ENCODE peak calls at places on chromosomes 3 and 15, in nine cellular contexts. M is ACHN; U is effector memory CD4-positive, alpha-beta T cell; G is sciatic nerve; K is EH; N is stimulated activated CD4-positive, alpha-beta T cell treated with anti-CD3 and anti-CD28 coated beads, Interleukin-4, amount 100 ng/mL, for 48 hours; R is psoas muscle; Z is NCI-H1092; F is body of pancreas. P is an unnamed sample.

GRCh38 chr15:68550004-68550403 is 28.8 kb upstream of the CORO2B start:
- DNase-seq in M (no peak), U (no peak), G (no peak), K (no peak), N (no peak), R (no peak), Z (no peak), F (no peak), P (no peak)

GRCh38 chr15:45023659-45024320 is 795 bp downstream of the SORD start:
- DNase-seq in M (peak), U (no peak), G (no peak), K (peak), N (no peak), R (no peak), Z (no peak), F (no peak), P (no peak)

GRCh38 chr3:159637895-159638542 is 350.6 kb upstream of the IL12A start:
- DNase-seq in M (peak), U (no peak), G (no peak), K (peak), N (no peak), R (no peak), Z (no peak), F (no peak), P (no peak)

GRCh38 chr3:61594978-61595687 is 33.8 kb downstream of the PTPRG start:
- DNase-seq in M (no peak), U (no peak), G (no peak), K (peak), N (no peak), R (no peak), Z (no peak), F (no peak), P (no peak)

GRCh38 chr15:95284933-95285401 is 1045.5 kb upstream of the NR2F2 start:
- DNase-seq in M (no peak), U (no peak), G (no peak), K (peak), N (no peak), R (no peak), Z (no peak), F (no peak), P (no peak)

GRCh38 chr3:138375446-138375845 is 27.1 kb downstream of the MRAS start:
- DNase-seq in M (no peak), U (no peak), G (peak), K (no peak), N (no peak), R (no peak), Z (no peak), F (no peak), P (no peak)

GRCh38 chr3:141366285-141367037 is 1.8 kb upstream of the ZBTB38 start:
- DNase-seq in M (peak), U (no peak), G (no peak), K (peak), N (no peak), R (no peak), Z (no peak), F (peak), P (no peak)

GRCh38 chr3:190182418-190183043 is 61.8 kb upstream of the P3H2 start:
- DNase-seq in M (no peak), U (no peak), G (no peak), K (peak), N (no peak), R (no peak), Z (no peak), F (no peak), P (no peak)

GRCh38 chr3:113648524-113648923 is 47.9 kb downstream of the USF3 start:
- DNase-seq in M (no peak), U (no peak), G (no peak), K (no peak), N (no peak), R (no peak), Z (no peak), F (no peak), P (no peak)

GRCh38 chr3:70298385-70298784 is 14.1 kb downstream of the MDFIC2 start:
- DNase-seq in M (no peak), U (no peak), G (no peak), K (peak), N (no peak), R (no peak), Z (no peak), F (no peak), P (no peak)

GRCh38 chr3:115251509-115251908 is 104.4 kb upstream of the ZBTB20 start:
- DNase-seq in M (no peak), U (no peak), G (no peak), K (no peak), N (no peak), R (no peak), Z (no peak), F (no peak), P (no peak)

GRCh38 chr3:111577798-111578685 is 17.1 kb downstream of the ZBED2 start:
- DNase-seq in M (peak), U (no peak), G (no peak), K (peak), N (no peak), R (no peak), Z (no peak), F (no peak), P (no peak)

GRCh38 chr15:63514533-63514943 is 10.1 kb downstream of the USP3 start:
- DNase-seq in M (no peak), U (no peak), G (no peak), K (peak), N (no peak), R (no peak), Z (no peak), F (peak), P (no peak)

GRCh38 chr15:63405159-63405558 is 23.5 kb upstream of the CA12 start:
- DNase-seq in M (no peak), U (no peak), G (no peak), K (no peak), N (no peak), R (no peak), Z (no peak), F (no peak), P (no peak)

GRCh38 chr3:99499235-99499798 is 139.1 kb upstream of the COL8A1 start:
- DNase-seq in M (peak), U (no peak), G (peak), K (peak), N (no peak), R (no peak), Z (no peak), F (no peak), P (no peak)

GRCh38 chr15:45449878-45450277 is 71.5 kb upstream of the GATM start:
- DNase-seq in M (no peak), U (no peak), G (no peak), K (no peak), N (no peak), R (no peak), Z (no peak), F (peak), P (no peak)

GRCh38 chr3:159229161-159229560 is 427.3 kb downstream of the MFSD1 start:
- DNase-seq in M (no peak), U (no peak), G (no peak), K (no peak), N (no peak), R (no peak), Z (no peak), F (no peak), P (no peak)

GRCh38 chr3:47578119-47578630 is 490 bp downstream of the CSPG5 start:
- DNase-seq in M (peak), U (peak), G (peak), K (peak), N (peak), R (peak), Z (no peak), F (peak), P (no peak)

GRCh38 chr3:182389041-182389815 is 404.1 kb upstream of the ATP11B start:
- DNase-seq in M (no peak), U (no peak), G (no peak), K (no peak), N (no peak), R (no peak), Z (peak), F (no peak), P (no peak)

GRCh38 chr3:155037508-155038202 is 42.5 kb upstream of the MME start:
- DNase-seq in M (no peak), U (no peak), G (no peak), K (no peak), N (no peak), R (no peak), Z (no peak), F (no peak), P (no peak)